ENCODE peak calls at places on chromosomes 6 and 20, in seven cellular contexts. One of them, this sample, is unnamed.

GRCh38 chr6:31446481-31446880 is 43.1 kb downstream of the MICA start:
- DNase-seq in progenitor cell of endocrine pancreas: no peak
- DNase-seq in stimulated activated naive CD4-positive, alpha-beta T cell: no peak
- DNase-seq in GM13977: no peak
- DNase-seq in fibroblast of lung: no peak
- DNase-seq in D341Med: no peak
- DNase-seq in NCI-H2029 treated with DMSO at 0.1 percent for 48 hours: no peak
- DNase-seq in this sample: peak; percentile 13

GRCh38 chr20:1619861-1620444 is at the start of gene SIRPB1:
- DNase-seq in progenitor cell of endocrine pancreas: no peak
- DNase-seq in stimulated activated naive CD4-positive, alpha-beta T cell: no peak
- DNase-seq in GM13977: no peak
- DNase-seq in fibroblast of lung: no peak
- DNase-seq in D341Med: no peak
- DNase-seq in NCI-H2029 treated with DMSO at 0.1 percent for 48 hours: no peak
- DNase-seq in this sample: no peak

GRCh38 chr6:5556011-5556410 is 294.7 kb downstream of the FARS2 start:
- DNase-seq in progenitor cell of endocrine pancreas: no peak
- DNase-seq in stimulated activated naive CD4-positive, alpha-beta T cell: no peak
- DNase-seq in GM13977: no peak
- DNase-seq in fibroblast of lung: no peak
- DNase-seq in D341Med: peak; percentile 49
- DNase-seq in NCI-H2029 treated with DMSO at 0.1 percent for 48 hours: no peak
- DNase-seq in this sample: no peak

GRCh38 chr6:55713411-55713810 is 134.4 kb upstream of the HMGCLL1 start:
- DNase-seq in progenitor cell of endocrine pancreas: no peak
- DNase-seq in stimulated activated naive CD4-positive, alpha-beta T cell: no peak
- DNase-seq in GM13977: no peak
- DNase-seq in fibroblast of lung: peak; percentile 86
- DNase-seq in D341Med: no peak
- DNase-seq in NCI-H2029 treated with DMSO at 0.1 percent for 48 hours: no peak
- DNase-seq in this sample: no peak

GRCh38 chr6:25320459-25320858 is 41.3 kb downstream of the CARMIL1 start:
- DNase-seq in progenitor cell of endocrine pancreas: no peak
- DNase-seq in stimulated activated naive CD4-positive, alpha-beta T cell: no peak
- DNase-seq in GM13977: no peak
- DNase-seq in fibroblast of lung: no peak
- DNase-seq in D341Med: no peak
- DNase-seq in NCI-H2029 treated with DMSO at 0.1 percent for 48 hours: no peak
- DNase-seq in this sample: no peak

GRCh38 chr6:90893385-90893784 is 306.5 kb upstream of the MAP3K7 start:
- DNase-seq in progenitor cell of endocrine pancreas: no peak
- DNase-seq in stimulated activated naive CD4-positive, alpha-beta T cell: no peak
- DNase-seq in GM13977: no peak
- DNase-seq in fibroblast of lung: no peak
- DNase-seq in D341Med: no peak
- DNase-seq in NCI-H2029 treated with DMSO at 0.1 percent for 48 hours: no peak
- DNase-seq in this sample: no peak

GRCh38 chr6:21115111-21115510 is 478.4 kb upstream of the SOX4 start:
- DNase-seq in progenitor cell of endocrine pancreas: no peak
- DNase-seq in stimulated activated naive CD4-positive, alpha-beta T cell: no peak
- DNase-seq in GM13977: no peak
- DNase-seq in fibroblast of lung: peak; percentile 54
- DNase-seq in D341Med: no peak
- DNase-seq in NCI-H2029 treated with DMSO at 0.1 percent for 48 hours: peak; percentile 99
- DNase-seq in this sample: no peak

GRCh38 chr20:48721324-48722001 is 106.3 kb downstream of the PREX1 start:
- DNase-seq in progenitor cell of endocrine pancreas: no peak
- DNase-seq in stimulated activated naive CD4-positive, alpha-beta T cell: no peak
- DNase-seq in GM13977: no peak
- DNase-seq in fibroblast of lung: no peak
- DNase-seq in D341Med: no peak
- DNase-seq in NCI-H2029 treated with DMSO at 0.1 percent for 48 hours: no peak
- DNase-seq in this sample: no peak

GRCh38 chr6:47275640-47276039 is 34.1 kb downstream of the TNFRSF21 start:
- DNase-seq in progenitor cell of endocrine pancreas: no peak
- DNase-seq in stimulated activated naive CD4-positive, alpha-beta T cell: no peak
- DNase-seq in GM13977: no peak
- DNase-seq in fibroblast of lung: no peak
- DNase-seq in D341Med: no peak
- DNase-seq in NCI-H2029 treated with DMSO at 0.1 percent for 48 hours: no peak
- DNase-seq in this sample: no peak